ENCODE peak calls at places on chromosomes 13 and 19, in five cellular contexts. V is Peyer's patch, R is breast epithelium, Z is adrenal gland, J is heart left ventricle. N is an unnamed sample.

GRCh38 chr19:49019242-49019932 is 2.5 kb upstream of the LHB start:
- DNase-seq in Z (peak), R (no peak), V (peak), J (peak), N (peak)

GRCh38 chr19:55197531-55197930 is 11.8 kb downstream of the PTPRH start:
- DNase-seq in V (no peak), R (no peak), J (no peak), Z (no peak), N (no peak)

GRCh38 chr13:75410207-75410606 is 71.8 kb downstream of the TBC1D4 start:
- DNase-seq in Z (no peak), R (no peak), J (peak), V (no peak), N (no peak)

GRCh38 chr13:28423010-28423409 is 71.9 kb downstream of the FLT1 start:
- DNase-seq in Z (peak), J (peak), V (peak), R (no peak), N (no peak)

GRCh38 chr19:43126720-43127119 is 44.2 kb upstream of the PSG2 start:
- DNase-seq in J (no peak), V (no peak), R (no peak), Z (no peak), N (no peak)

GRCh38 chr13:18961383-18962117 is 220.1 kb downstream of the TUBA3C start:
- DNase-seq in J (no peak), Z (no peak), V (no peak), R (no peak), N (no peak)

GRCh38 chr19:7132054-7132453 is 62.6 kb downstream of the ZNF557 start:
- DNase-seq in Z (no peak), V (no peak), R (no peak), J (no peak), N (no peak)

GRCh38 chr19:3367572-3368440 is 1.4 kb downstream of the NFIC start:
- DNase-seq in J (no peak), Z (no peak), R (no peak), V (no peak), N (no peak)

GRCh38 chr13:36282818-36283432 is 14.7 kb downstream of the CCDC169 start:
- DNase-seq in J (no peak), V (no peak), Z (no peak), R (no peak), N (no peak)

GRCh38 chr19:9165256-9165655 is 13.5 kb upstream of the OR7D2 start:
- DNase-seq in R (no peak), J (no peak), V (no peak), Z (no peak), N (no peak)

GRCh38 chr19:51240866-51241265 is 10.0 kb upstream of the SIGLECL1 start:
- DNase-seq in J (no peak), V (no peak), Z (no peak), R (no peak), N (no peak)

GRCh38 chr19:44897835-44898234 is 6.8 kb downstream of the TOMM40 start:
- DNase-seq in J (no peak), R (no peak), V (no peak), Z (no peak), N (no peak)

GRCh38 chr19:46840157-46840942 is 10.3 kb downstream of the AP2S1 start:
- DNase-seq in V (no peak), J (peak), Z (peak), R (no peak), N (peak)

GRCh38 chr13:73779881-73780280 is 354.3 kb downstream of the KLF12 start:
- DNase-seq in V (no peak), J (no peak), Z (no peak), R (no peak), N (no peak)

GRCh38 chr19:30449673-30450072 is 77.5 kb downstream of the ZNF536 start:
- DNase-seq in R (no peak), J (no peak), V (no peak), Z (no peak), N (no peak)

GRCh38 chr13:83538636-83539035 is 343.6 kb downstream of the SLITRK1 start:
- DNase-seq in J (no peak), V (no peak), Z (no peak), R (no peak), N (no peak)
- TF ChIP-seq POLR2A in J (no peak), V (no peak), Z (no peak), R (no peak), N (no peak)

GRCh38 chr19:16588089-16588823 is 16.0 kb upstream of the SLC35E1 start:
- DNase-seq in V (peak), J (no peak), Z (peak), R (no peak), N (no peak)

GRCh38 chr19:16586477-16586871 is 14.3 kb upstream of the SLC35E1 start:
- DNase-seq in Z (no peak), V (no peak), J (no peak), R (no peak), N (no peak)

GRCh38 chr19:16585808-16586476 is 13.7 kb upstream of the SLC35E1 start:
- DNase-seq in V (peak), R (no peak), J (no peak), Z (no peak), N (no peak)

GRCh38 chr19:16588824-16589577 is 16.8 kb upstream of the SLC35E1 start:
- DNase-seq in R (no peak), V (no peak), Z (no peak), J (no peak), N (no peak)

GRCh38 chr19:16587031-16588023 is 15.1 kb upstream of the SLC35E1 start:
- DNase-seq in Z (peak), V (peak), J (no peak), R (no peak), N (no peak)
- H3K4me3 ChIP-seq in Z (no peak), V (no peak), J (peak), R (peak), N (peak)

DNA sequence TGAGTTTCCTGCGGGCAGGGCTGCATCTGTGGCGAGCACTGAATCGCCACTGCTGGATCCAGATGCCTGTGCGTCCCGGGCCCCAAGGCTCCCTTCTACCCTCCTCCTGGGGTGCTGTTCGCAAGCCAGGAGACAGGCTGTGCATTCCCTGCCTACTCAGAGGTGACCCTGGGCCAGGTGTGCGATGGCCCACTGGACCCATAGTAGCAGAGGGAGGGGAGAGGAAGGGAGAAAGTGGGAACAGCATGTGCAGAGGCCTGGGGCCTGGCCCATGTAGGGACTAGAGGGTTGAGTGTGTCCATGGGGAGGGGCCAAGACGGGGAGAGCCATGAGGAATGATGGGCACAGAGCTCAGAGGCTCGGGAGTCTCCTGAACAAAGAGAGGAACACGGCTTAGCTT is 27.3 kb downstream of the CARM1 start:
- DNase-seq in R (no peak), J (peak), V (no peak), Z (no peak), N (no peak)
- TF ChIP-seq POLR2A in R (no peak), J (no peak), V (no peak), Z (no peak), N (no peak)

DNA sequence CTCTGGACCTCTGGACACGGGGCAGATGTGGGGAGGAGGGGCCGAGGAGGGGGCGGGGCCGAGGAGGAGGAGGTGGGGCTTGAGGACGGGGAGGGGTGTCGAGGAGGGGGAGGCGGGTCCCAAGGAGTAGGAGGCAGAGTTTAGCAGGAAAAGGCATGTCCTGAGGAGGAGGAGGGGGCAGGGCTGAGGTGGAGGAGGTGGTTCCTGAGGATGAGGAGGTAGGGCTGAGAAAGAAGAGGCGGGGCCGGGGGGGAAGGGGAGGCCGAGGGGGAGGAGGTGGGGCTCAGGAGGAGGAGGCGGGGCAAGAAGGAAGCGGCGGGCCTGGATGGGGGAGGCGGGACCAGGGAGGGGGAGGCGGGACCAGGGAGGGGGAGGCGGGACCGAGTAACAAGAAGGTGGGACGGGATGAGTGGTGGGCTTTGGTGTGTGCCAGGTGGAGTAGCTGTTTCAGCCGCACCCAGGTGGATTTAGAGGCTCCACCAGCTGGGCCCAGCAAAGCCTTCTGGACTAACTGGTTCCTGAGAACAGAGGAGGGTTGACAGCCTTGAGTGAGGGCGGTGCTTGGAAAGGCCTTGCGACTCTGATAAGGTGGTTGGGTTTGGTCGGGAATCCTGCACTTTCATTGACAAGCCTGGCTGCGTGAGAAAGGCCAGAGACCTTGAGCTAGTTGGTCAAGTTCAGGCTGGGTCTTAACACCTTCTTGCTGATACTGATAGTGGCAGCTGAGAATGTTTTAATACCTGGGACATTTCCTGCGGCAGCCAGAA is 7.7 kb downstream of the TECR start:
- DNase-seq in Z (peak), R (peak), V (no peak), J (peak), N (peak)
- H3K4me3 ChIP-seq in Z (peak), R (peak), V (peak), J (peak), N (no peak)

GRCh38 chr13:56917966-56918365 is 222.8 kb upstream of the PRR20A start:
- DNase-seq in J (no peak), Z (no peak), V (no peak), R (no peak), N (no peak)
- TF ChIP-seq POLR2A in J (no peak), Z (no peak), V (no peak), R (no peak), N (no peak)

GRCh38 chr19:18120127-18120526 is 22.5 kb downstream of the MAST3 start:
- DNase-seq in V (no peak), J (no peak), Z (no peak), R (no peak), N (no peak)

GRCh38 chr19:18118420-18119242 is 21.1 kb downstream of the MAST3 start:
- DNase-seq in R (no peak), J (no peak), V (no peak), Z (no peak), N (no peak)

GRCh38 chr19:18117364-18117691 is 19.8 kb downstream of the MAST3 start:
- DNase-seq in J (no peak), Z (no peak), R (no peak), V (no peak), N (no peak)

GRCh38 chr19:18119243-18120105 is 21.9 kb downstream of the MAST3 start:
- DNase-seq in J (no peak), R (no peak), Z (no peak), V (peak), N (no peak)

DNA sequence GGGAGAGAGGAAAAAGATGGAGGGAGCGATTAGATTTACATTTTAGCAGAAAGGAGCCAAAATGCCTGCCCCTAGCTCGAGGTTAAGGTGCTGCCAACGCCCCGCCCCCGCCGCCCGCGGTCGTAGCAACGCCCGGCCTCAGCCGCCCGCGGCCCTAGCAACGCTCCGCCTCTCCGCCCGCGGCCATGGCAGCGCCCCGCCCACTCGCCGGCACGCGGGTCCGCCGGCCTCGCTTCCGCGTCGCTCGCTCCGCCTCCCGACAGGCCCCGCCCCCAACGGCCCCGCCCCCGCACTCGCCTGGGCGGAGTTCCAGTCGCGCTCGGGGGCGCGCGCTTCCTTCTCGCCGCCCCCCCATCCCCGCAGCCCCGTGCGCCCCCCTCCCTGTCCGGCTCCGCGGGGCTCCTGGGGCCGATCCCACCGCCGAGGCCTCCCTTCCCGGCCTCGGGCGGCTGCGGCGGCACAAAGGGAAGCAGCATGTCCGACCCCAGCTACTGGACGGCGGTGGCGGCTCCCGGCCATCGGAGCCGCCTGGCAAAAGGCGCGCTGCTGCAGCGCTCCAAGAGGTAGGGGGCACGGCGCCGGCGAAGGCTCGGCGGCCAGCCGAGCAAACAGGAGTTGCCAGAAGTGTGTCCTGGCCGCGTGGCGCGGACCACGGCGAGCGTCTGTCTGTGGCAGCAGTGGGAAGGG is 20.3 kb downstream of the MAST3 start:
- DNase-seq in Z (peak), J (peak), V (peak), R (peak), N (peak)
- H3K4me3 ChIP-seq in Z (peak), J (peak), V (peak), R (peak), N (peak)

DNA sequence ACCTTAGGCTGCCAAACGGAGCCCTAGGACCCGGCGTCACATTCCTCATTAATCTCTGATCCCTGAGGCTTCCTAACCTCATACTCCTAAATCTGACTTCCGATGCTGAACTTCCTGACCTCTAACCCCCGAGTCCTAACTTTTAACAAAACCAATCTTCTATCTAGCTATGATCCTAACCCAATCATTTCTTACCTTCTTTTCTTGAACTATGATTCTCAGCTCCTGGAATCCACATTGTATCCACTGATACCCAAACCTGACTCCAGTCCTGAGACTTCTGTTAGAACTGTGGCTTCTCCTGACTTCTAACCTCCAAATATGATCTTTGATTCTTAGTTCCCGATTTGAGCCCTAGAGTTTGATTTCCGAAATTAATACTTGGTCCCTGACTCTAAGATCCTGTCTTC is 456 bp downstream of the NFKBIB start:
- DNase-seq in R (no peak), Z (no peak), J (no peak), V (no peak), N (no peak)
- TF ChIP-seq POLR2A in R (no peak), Z (no peak), J (no peak), V (no peak), N (no peak)

DNA sequence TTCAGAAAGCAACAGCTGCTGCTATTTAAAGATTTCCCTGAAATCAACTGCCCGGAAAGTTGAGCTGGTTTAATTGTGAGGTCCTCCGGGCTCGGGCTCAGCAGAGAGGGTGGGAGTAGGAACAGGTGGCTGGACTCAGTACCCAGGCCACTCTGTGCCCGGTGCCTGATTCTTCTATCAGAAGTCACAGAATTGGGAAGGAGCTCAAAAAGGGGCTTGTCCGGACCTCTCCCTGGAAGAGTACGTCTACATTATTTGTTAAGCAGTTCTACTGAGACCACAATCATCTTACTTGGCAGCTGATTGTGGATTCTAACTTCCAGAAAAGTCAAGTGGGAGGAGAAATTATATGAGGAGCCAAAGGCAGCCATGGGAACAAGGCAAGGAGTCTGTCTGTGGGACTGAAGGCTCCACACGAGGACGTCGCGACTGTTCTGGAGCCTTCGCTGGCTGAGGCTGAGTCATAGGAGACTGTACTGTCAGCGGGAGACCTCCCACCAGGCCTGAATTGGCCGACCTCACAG is 91.7 kb upstream of the ANKRD10 start:
- DNase-seq in R (no peak), J (peak), V (peak), Z (peak), N (peak)
- H3K4me3 ChIP-seq in R (peak), J (peak), V (no peak), Z (no peak), N (peak)